ENCODE peak calls at places on chromosomes 1 and 21, in six cellular contexts. C is HFFc6; F is stimulated activated naive CD8-positive, alpha-beta T cell treated with anti-CD3 and anti-CD28 coated beads, Interleukin-15, Interleukin-2, amounts not matched to agents 100 U/mL and 50 U/mL, for 24 hours; W is NCI-H1417; B is foreskin fibroblast; H is stimulated activated CD8-positive, alpha-beta memory T cell treated with anti-CD3 and anti-CD28 coated beads, Interleukin-4, amount 100 ng/mL, for 1 hour. Z is an unnamed sample.

GRCh38 chr1:22457356-22457755 is 5.7 kb downstream of the ZBTB40 start:
- DNase-seq in C (no peak), F (no peak), W (no peak), B (peak), H (no peak), Z (no peak)

GRCh38 chr1:154809436-154810413 is 60.4 kb downstream of the KCNN3 start:
- DNase-seq in C (peak), F (peak), W (peak), B (peak), H (no peak), Z (no peak)

GRCh38 chr21:30337644-30338170 is at the start of gene KRTAP27-1:
- DNase-seq in C (no peak), F (no peak), W (no peak), B (no peak), H (no peak), Z (no peak)

GRCh38 chr1:30749691-30750583 is 7.6 kb downstream of the LAPTM5 start:
- DNase-seq in C (no peak), F (peak), W (no peak), B (no peak), H (peak), Z (peak)

GRCh38 chr1:84632975-84633427 is 57.3 kb downstream of the SSX2IP start:
- DNase-seq in C (peak), F (no peak), W (no peak), B (peak), H (no peak), Z (no peak)

GRCh38 chr1:89974211-89974610 is 20.7 kb upstream of the ZNF326 start:
- DNase-seq in C (no peak), F (no peak), W (no peak), B (no peak), H (no peak), Z (no peak)

GRCh38 chr1:109559995-109560394 is 11.6 kb downstream of the GNAI3 start:
- DNase-seq in C (peak), F (no peak), W (no peak), B (no peak), H (no peak), Z (no peak)

GRCh38 chr1:235783148-235783776 is 83.4 kb downstream of the LYST start:
- DNase-seq in C (peak), F (no peak), W (no peak), B (peak), H (no peak), Z (no peak)

GRCh38 chr1:53868565-53868964 is 21.0 kb downstream of the YIPF1 start:
- DNase-seq in C (no peak), F (no peak), W (no peak), B (no peak), H (no peak), Z (no peak)

GRCh38 chr21:45415188-45415942 is 10.4 kb downstream of the COL18A1 start:
- DNase-seq in C (no peak), F (no peak), W (no peak), B (no peak), H (no peak), Z (no peak)

GRCh38 chr1:224525411-224526040 is 90.6 kb upstream of the CNIH3 start:
- DNase-seq in C (peak), F (no peak), W (no peak), B (no peak), H (no peak), Z (no peak)

GRCh38 chr1:2173546-2174347 is 20.8 kb downstream of the FAAP20 start:
- DNase-seq in C (no peak), F (no peak), W (no peak), B (no peak), H (no peak), Z (no peak)

GRCh38 chr1:57423135-57424131 is at the start of gene DAB1:
- DNase-seq in C (no peak), F (no peak), W (peak), B (no peak), H (no peak), Z (no peak)

GRCh38 chr1:221522440-221523050 is 219.3 kb downstream of the DUSP10 start:
- DNase-seq in C (no peak), F (no peak), W (no peak), B (no peak), H (no peak), Z (no peak)

GRCh38 chr1:37078866-37079265 is 44.6 kb upstream of the GRIK3 start:
- DNase-seq in C (no peak), F (no peak), W (no peak), B (no peak), H (no peak), Z (no peak)

GRCh38 chr21:39232926-39233325 is 49.7 kb upstream of the PSMG1 start:
- DNase-seq in C (no peak), F (no peak), W (no peak), B (no peak), H (no peak), Z (no peak)

GRCh38 chr1:211259596-211260126 is 495 bp downstream of the RCOR3 start:
- DNase-seq in C (no peak), F (peak), W (peak), B (peak), H (peak), Z (no peak)